ENCODE peak calls at places on chromosomes 3 and 15, in six cellular contexts. R is tibial nerve, H is A549, W is adrenal gland, T is transverse colon, Y is upper lobe of left lung. K is an unnamed sample.

GRCh38 chr3:69500604-69501003 is 114.7 kb upstream of the FRMD4B start:
- DNase-seq in R (peak), H (no peak), W (peak), T (no peak), Y (no peak), K (peak)

GRCh38 chr3:36846406-36846805 is 82.1 kb upstream of the DCLK3 start:
- DNase-seq in R (no peak), H (no peak), W (no peak), T (no peak), Y (no peak), K (no peak)

GRCh38 chr3:100603449-100603848 is 6.0 kb upstream of the ADGRG7 start:
- DNase-seq in R (no peak), H (peak), W (no peak), T (no peak), Y (no peak), K (no peak)

GRCh38 chr15:90004252-90004651 is 3.1 kb downstream of the ZNF710 start:
- DNase-seq in R (no peak), H (no peak), W (no peak), T (no peak), Y (no peak), K (no peak)

GRCh38 chr3:13528217-13528801 is 20.6 kb upstream of the FBLN2 start:
- DNase-seq in R (no peak), H (peak), W (no peak), T (no peak), Y (no peak), K (peak)

GRCh38 chr15:56495050-56495449 is 30.1 kb upstream of the MNS1 start:
- DNase-seq in R (no peak), H (no peak), W (no peak), T (peak), Y (no peak), K (no peak)

GRCh38 chr3:39808467-39809180 is 785 bp upstream of the MYRIP start:
- DNase-seq in R (no peak), H (no peak), W (no peak), T (no peak), Y (no peak), K (no peak)

GRCh38 chr3:130395916-130396315 is 50.4 kb downstream of the COL6A5 start:
- DNase-seq in R (no peak), H (peak), W (peak), T (no peak), Y (no peak), K (no peak)

GRCh38 chr3:195040094-195040493 is 230.9 kb downstream of the XXYLT1 start:
- DNase-seq in R (no peak), H (no peak), W (peak), T (no peak), Y (no peak), K (no peak)

GRCh38 chr3:12178091-12178820 is 19.5 kb upstream of the TIMP4 start:
- DNase-seq in R (peak), H (no peak), W (peak), T (no peak), Y (no peak), K (peak)

GRCh38 chr3:111069974-111070751 is 1.5 kb upstream of the NECTIN3 start:
- DNase-seq in R (peak), H (no peak), W (peak), T (peak), Y (no peak), K (peak)

GRCh38 chr3:133926736-133927542 is 31.3 kb upstream of the RAB6B start:
- DNase-seq in R (no peak), H (no peak), W (no peak), T (no peak), Y (no peak), K (no peak)

GRCh38 chr3:41683666-41684350 is 278.1 kb downstream of the ULK4 start:
- DNase-seq in R (no peak), H (no peak), W (no peak), T (peak), Y (no peak), K (no peak)

GRCh38 chr3:190097025-190097424 is 23.7 kb downstream of the P3H2 start:
- DNase-seq in R (no peak), H (no peak), W (no peak), T (no peak), Y (no peak), K (no peak)

GRCh38 chr3:12969487-12969886 is 103.7 kb downstream of the IQSEC1 start:
- DNase-seq in R (no peak), H (no peak), W (no peak), T (no peak), Y (no peak), K (peak)

GRCh38 chr3:38644016-38644661 is 5.3 kb downstream of the SCN5A start:
- DNase-seq in R (no peak), H (no peak), W (no peak), T (no peak), Y (no peak), K (no peak)

GRCh38 chr3:122435950-122436349 is 20.1 kb upstream of the WDR5B start:
- DNase-seq in R (no peak), H (no peak), W (no peak), T (no peak), Y (no peak), K (no peak)

GRCh38 chr3:13890377-13891016 is 10.6 kb upstream of the WNT7A start:
- DNase-seq in R (no peak), H (no peak), W (no peak), T (no peak), Y (peak), K (no peak)

GRCh38 chr3:71104090-71104489 is 479.4 kb downstream of the FOXP1 start:
- DNase-seq in R (no peak), H (no peak), W (no peak), T (no peak), Y (no peak), K (no peak)

GRCh38 chr3:10783360-10784346 is 32.4 kb upstream of the SLC6A11 start:
- DNase-seq in R (peak), H (peak), W (no peak), T (no peak), Y (no peak), K (no peak)

GRCh38 chr3:144942093-144942492 is 970.5 kb downstream of the DIPK2A start:
- DNase-seq in R (no peak), H (no peak), W (no peak), T (no peak), Y (no peak), K (no peak)

GRCh38 chr3:13416002-13416793 is 3.9 kb downstream of the NUP210 start:
- DNase-seq in R (no peak), H (no peak), W (no peak), T (no peak), Y (no peak), K (no peak)

GRCh38 chr3:193605876-193606275 is 12.9 kb downstream of the OPA1 start:
- DNase-seq in R (peak), H (peak), W (peak), T (peak), Y (no peak), K (peak)

GRCh38 chr3:66035763-66036477 is 2.8 kb downstream of the MAGI1 start:
- DNase-seq in R (no peak), H (no peak), W (no peak), T (no peak), Y (no peak), K (no peak)

GRCh38 chr3:120198305-120198878 is 86.6 kb downstream of the GPR156 start:
- DNase-seq in R (no peak), H (peak), W (no peak), T (no peak), Y (no peak), K (no peak)

GRCh38 chr3:197154-197855 is 742 bp downstream of the CHL1 start:
- DNase-seq in R (no peak), H (peak), W (no peak), T (no peak), Y (peak), K (peak)

GRCh38 chr15:45134046-45134445 is 4.3 kb downstream of the DUOX1 start:
- DNase-seq in R (no peak), H (no peak), W (no peak), T (no peak), Y (peak), K (no peak)

GRCh38 chr3:187076297-187076696 is 63.0 kb downstream of the RPL39L start:
- DNase-seq in R (no peak), H (no peak), W (no peak), T (no peak), Y (no peak), K (no peak)
- TF ChIP-seq POLR2A in R (no peak), H (no peak), W (no peak), T (no peak), Y (no peak), K (no peak)

GRCh38 chr15:40859206-40859851 is 14.7 kb downstream of the RHOV start:
- DNase-seq in R (peak), H (peak), W (peak), T (peak), Y (no peak), K (peak)
- TF ChIP-seq CTCF in R (peak), H (peak), W (peak), T (peak), Y (peak), K (peak)

DNA sequence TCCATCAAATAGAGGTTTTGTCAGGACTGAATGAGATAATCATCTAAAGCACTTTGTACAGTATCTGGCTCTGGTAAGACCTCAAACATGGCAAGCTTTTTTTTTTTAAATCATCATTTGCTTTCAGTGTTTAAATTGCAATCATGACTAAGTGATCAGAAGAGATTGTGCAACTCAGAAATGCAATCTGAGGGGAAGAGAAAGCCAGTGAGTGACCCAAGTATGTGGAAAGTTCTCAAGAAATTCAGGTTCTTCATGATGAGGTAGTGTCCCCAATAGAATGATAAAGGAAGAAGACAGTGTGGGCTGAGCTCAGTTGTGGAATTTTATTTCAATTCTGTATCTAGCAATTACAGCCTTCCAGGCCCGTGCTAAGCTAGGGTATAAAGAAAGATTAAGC is 132.2 kb upstream of the TBC1D5 start:
- DNase-seq in R (no peak), H (no peak), W (no peak), T (no peak), Y (no peak), K (no peak)
- TF ChIP-seq POLR2A in R (no peak), H (no peak), W (no peak), T (no peak), Y (no peak), K (no peak)

DNA sequence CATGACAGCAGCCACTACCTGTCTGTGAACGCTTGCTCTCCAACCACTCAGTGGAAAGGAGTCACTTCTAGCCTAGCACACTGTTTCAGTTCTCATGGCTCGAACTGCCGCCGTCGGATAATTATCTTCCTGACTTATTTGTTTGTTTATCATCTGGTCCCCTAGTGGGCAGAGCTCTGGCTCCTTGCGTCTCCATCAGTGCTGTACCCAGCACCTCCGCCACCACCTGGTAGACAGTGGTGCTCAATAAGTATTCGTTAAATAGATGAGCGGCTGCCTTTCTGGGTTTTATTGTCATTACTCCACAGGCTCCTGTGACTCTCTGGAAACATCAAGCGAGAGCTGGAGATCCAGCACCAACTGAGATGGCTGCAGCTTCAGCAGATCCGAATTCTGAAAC is 297.5 kb downstream of the NTRK3 start:
- DNase-seq in R (no peak), H (no peak), W (no peak), T (no peak), Y (no peak), K (no peak)
- TF ChIP-seq CTCF in R (no peak), H (no peak), W (no peak), T (no peak), Y (no peak), K (no peak)

DNA sequence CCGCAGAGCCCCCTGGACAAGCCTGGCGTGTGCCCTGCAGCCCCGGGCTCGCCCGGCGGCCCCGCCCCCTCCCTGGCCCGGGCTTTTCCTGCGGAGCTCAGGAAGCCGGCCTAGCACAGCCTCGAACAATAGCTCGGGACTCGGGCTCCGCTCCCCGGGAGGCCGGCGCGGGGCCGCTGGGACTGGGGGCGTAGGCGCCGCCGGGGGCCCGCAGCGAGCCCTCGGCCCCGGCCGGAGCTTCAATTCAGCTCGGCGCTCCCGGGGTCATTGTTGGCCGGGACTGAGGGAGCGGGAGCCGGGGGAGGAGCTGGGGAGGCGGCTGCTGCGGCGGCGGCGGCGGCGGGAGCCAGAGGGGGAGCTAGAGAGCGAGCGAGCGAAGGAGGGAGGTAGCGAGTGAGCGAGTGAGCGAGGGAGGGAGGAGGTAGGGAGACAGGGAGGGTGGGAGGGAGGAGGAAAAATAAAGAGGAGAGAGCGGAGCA is 41.0 kb upstream of the ROPN1 start:
- DNase-seq in R (peak), H (peak), W (peak), T (peak), Y (peak), K (peak)
- TF ChIP-seq POLR2A in R (no peak), H (peak), W (peak), T (no peak), Y (peak), K (no peak)

GRCh38 chr3:57604971-57605370 is 7.8 kb upstream of the ARF4 start:
- DNase-seq in R (no peak), H (no peak), W (no peak), T (peak), Y (no peak), K (no peak)

GRCh38 chr3:57597240-57597972 is at the start of gene ARF4:
- DNase-seq in R (peak), H (peak), W (peak), T (peak), Y (peak), K (peak)

GRCh38 chr3:57596495-57597239 is 477 bp downstream of the ARF4 start:
- DNase-seq in R (peak), H (peak), W (peak), T (peak), Y (peak), K (peak)

GRCh38 chr3:57597973-57598351 is 818 bp upstream of the ARF4 start:
- DNase-seq in R (no peak), H (no peak), W (no peak), T (peak), Y (peak), K (no peak)

DNA sequence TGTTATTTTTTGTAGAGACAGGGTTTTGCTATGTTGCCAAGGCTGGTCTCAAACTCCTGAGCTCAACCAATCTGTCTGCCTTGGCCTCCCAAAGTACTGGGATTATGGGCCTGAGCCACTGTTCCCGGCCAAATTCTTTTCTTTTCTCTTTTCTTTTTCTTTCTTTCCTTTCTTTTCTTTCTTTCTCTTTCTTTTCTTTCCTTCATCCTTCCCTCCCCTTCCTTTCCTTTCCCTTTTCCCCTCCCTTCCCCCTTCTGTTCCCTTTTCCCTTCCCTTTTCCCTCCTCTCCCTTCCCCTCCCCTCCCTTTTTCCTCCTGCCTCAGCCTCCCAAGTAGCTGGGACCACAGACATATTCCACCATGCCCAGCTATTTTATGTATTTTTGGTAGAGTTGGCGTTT is 3.1 kb upstream of the ARF4 start:
- DNase-seq in R (no peak), H (no peak), W (no peak), T (no peak), Y (no peak), K (no peak)
- TF ChIP-seq CTCF in R (no peak), H (no peak), W (no peak), T (no peak), Y (no peak), K (no peak)

GRCh38 chr15:81309647-81310460 is 14.1 kb downstream of the STARD5 start:
- DNase-seq in R (no peak), H (no peak), W (no peak), T (no peak), Y (no peak), K (no peak)
- TF ChIP-seq POLR2A in R (no peak), H (no peak), W (no peak), T (no peak), Y (no peak), K (no peak)

GRCh38 chr3:126654571-126655393 is at the start of gene TXNRD3:
- DNase-seq in R (peak), H (peak), W (peak), T (peak), Y (peak), K (peak)
- TF ChIP-seq CTCF in R (no peak), H (peak), W (peak), T (no peak), Y (peak), K (no peak)

GRCh38 chr15:40160689-40161688 is at the start of gene BUB1B:
- DNase-seq in R (peak), H (peak), W (peak), T (peak), Y (peak), K (peak)
- TF ChIP-seq POLR2A in R (no peak), H (peak), W (no peak), T (no peak), Y (no peak), K (no peak)

GRCh38 chr15:91855241-91855640 is 1.7 kb downstream of the SLCO3A1 start:
- DNase-seq in R (no peak), H (no peak), W (no peak), T (no peak), Y (no peak), K (no peak)

GRCh38 chr15:91857224-91857585 is 3.7 kb downstream of the SLCO3A1 start:
- DNase-seq in R (no peak), H (no peak), W (no peak), T (no peak), Y (no peak), K (no peak)

GRCh38 chr15:91857772-91858171 is 4.3 kb downstream of the SLCO3A1 start:
- DNase-seq in R (no peak), H (no peak), W (no peak), T (no peak), Y (no peak), K (no peak)

GRCh38 chr15:91853968-91854943 is 748 bp downstream of the SLCO3A1 start:
- DNase-seq in R (no peak), H (peak), W (peak), T (peak), Y (peak), K (peak)

GRCh38 chr15:91855684-91856553 is 2.4 kb downstream of the SLCO3A1 start:
- DNase-seq in R (no peak), H (peak), W (no peak), T (peak), Y (no peak), K (no peak)
- TF ChIP-seq CTCF in R (no peak), H (peak), W (no peak), T (peak), Y (peak), K (peak)